ENCODE peak calls at places on chromosome 15, in eight cellular contexts. X, G, R, V, N, M, Y and L are unnamed samples.

GRCh38 chr15:39188930-39189329 is 391.9 kb upstream of the THBS1 start:
- DNase-seq in Y (no peak), M (no peak), G (no peak), X (no peak), V (no peak), R (no peak), N (no peak), L (no peak)

GRCh38 chr15:33358303-33358702 is 47.5 kb downstream of the RYR3 start:
- DNase-seq in Y (no peak), V (no peak), N (no peak), M (no peak), X (no peak), G (no peak), R (no peak), L (no peak)

GRCh38 chr15:33328105-33328504 is 17.3 kb downstream of the RYR3 start:
- DNase-seq in X (no peak), G (no peak), N (no peak), R (no peak), Y (no peak), M (no peak), V (no peak), L (no peak)

GRCh38 chr15:52511084-52511483 is 17.6 kb downstream of the MYO5A start:
- DNase-seq in M (no peak), G (no peak), X (no peak), V (no peak), Y (no peak), N (no peak), R (no peak), L (no peak)

GRCh38 chr15:58454950-58455401 is 23.2 kb downstream of the LIPC start:
- DNase-seq in G (no peak), Y (no peak), R (no peak), M (no peak), N (no peak), X (no peak), V (no peak), L (no peak)

GRCh38 chr15:90650117-90650955 is 66.8 kb upstream of the BLM start:
- DNase-seq in Y (no peak), M (no peak), G (no peak), X (no peak), R (no peak), V (no peak), N (no peak), L (no peak)

GRCh38 chr15:100341662-100342560 is at the start of gene ADAMTS17:
- DNase-seq in R (peak; percentile 98), Y (peak; percentile 97), V (peak; percentile 96), X (peak; percentile 17), M (peak; percentile 96), G (peak; percentile 97), N (peak; percentile 96), L (peak; percentile 95)

GRCh38 chr15:51750942-51751686 is at the start of gene TMOD2:
- DNase-seq in G (peak; percentile 29), N (peak; percentile 70), Y (peak; percentile 68), M (peak; percentile 24), V (peak; percentile 58), X (no peak), R (peak; percentile 86), L (peak; percentile 52)

GRCh38 chr15:73346735-73347312 is 21.9 kb downstream of the HCN4 start:
- DNase-seq in N (peak; percentile 76), G (peak; percentile 17), Y (peak; percentile 70), X (no peak), R (peak; percentile 82), V (peak; percentile 46), M (peak; percentile 55), L (peak; percentile 61)

GRCh38 chr15:57600197-57600596 is 8.5 kb downstream of the MYZAP start:
- DNase-seq in Y (no peak), M (no peak), N (no peak), X (no peak), G (no peak), R (no peak), V (no peak), L (no peak)

GRCh38 chr15:87348746-87349145 is 907.8 kb downstream of the NTRK3 start:
- DNase-seq in Y (no peak), G (no peak), R (no peak), N (no peak), M (no peak), V (no peak), X (no peak), L (no peak)

GRCh38 chr15:86076468-86076867 is 3.2 kb upstream of the AGBL1 start:
- DNase-seq in G (no peak), R (no peak), Y (no peak), X (no peak), N (no peak), V (no peak), M (no peak), L (no peak)

GRCh38 chr15:86079491-86080266 is at the start of gene AGBL1:
- DNase-seq in M (no peak), G (no peak), N (peak; percentile 77), V (no peak), R (no peak), X (no peak), Y (no peak), L (no peak)

GRCh38 chr15:86077070-86077469 is 2.6 kb upstream of the AGBL1 start:
- DNase-seq in M (no peak), V (no peak), Y (no peak), R (no peak), G (no peak), X (no peak), N (no peak), L (no peak)

GRCh38 chr15:86082619-86083377 is 3.1 kb downstream of the AGBL1 start:
- DNase-seq in G (no peak), M (no peak), V (no peak), X (no peak), Y (no peak), R (no peak), N (no peak), L (no peak)

DNA sequence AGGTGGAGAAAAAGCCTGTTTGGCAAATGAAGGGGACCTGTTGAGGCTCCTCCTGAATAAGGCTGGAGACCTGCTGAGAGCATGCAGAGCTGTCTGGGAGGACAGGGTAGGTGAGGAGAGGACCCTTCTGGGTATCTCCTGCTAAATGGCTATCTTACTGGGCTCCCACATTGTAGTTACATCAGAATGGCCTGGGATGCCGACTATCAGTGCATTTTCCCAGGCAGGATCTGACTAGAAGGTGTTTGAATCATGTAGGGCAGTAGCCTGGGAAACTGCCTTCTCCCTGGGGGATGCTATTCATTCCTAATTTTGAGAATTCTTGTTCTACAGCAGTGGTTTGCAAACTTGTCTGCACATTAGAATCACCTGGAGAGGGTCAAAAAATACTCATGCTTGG is 631 bp downstream of the AGBL1 start:
- DNase-seq in V (no peak), Y (no peak), R (no peak), M (no peak), N (no peak), X (no peak), G (no peak), L (no peak)
- H3K4me1 ChIP-seq in V (no peaks in the 10 kb centered on the region), Y (no peaks in the 10 kb centered on the region), R (peaks cover 2% of the 10 kb centered on the region), M (no peaks in the 10 kb centered on the region), N (peaks cover 4% of the 10 kb centered on the region), X (no peaks in the 10 kb centered on the region), G (no peaks in the 10 kb centered on the region), L (no peaks in the 10 kb centered on the region)

GRCh38 chr15:65306551-65306950 is 2.1 kb downstream of the RNU5B-1 start:
- DNase-seq in R (no peak), M (no peak), V (no peak), X (no peak), N (no peak), Y (no peak), G (no peak), L (no peak)

GRCh38 chr15:65303687-65304392 is 637 bp upstream of the RNU5B-1 start:
- DNase-seq in G (peak; percentile 54), X (no peak), M (peak; percentile 56), R (peak; percentile 64), V (peak; percentile 75), N (no peak), Y (peak; percentile 75), L (peak; percentile 66)

GRCh38 chr15:65304393-65305143 is at the start of gene RNU5B-1:
- DNase-seq in V (peak; percentile 55), N (peak; percentile 69), G (peak; percentile 83), R (peak; percentile 81), X (peak; percentile 96), Y (peak; percentile 52), M (peak; percentile 86), L (peak; percentile 27)

GRCh38 chr15:65305144-65305758 is 774 bp downstream of the RNU5B-1 start:
- DNase-seq in R (no peak), X (no peak), V (no peak), M (no peak), G (no peak), Y (no peak), N (no peak), L (no peak)

GRCh38 chr15:65305776-65306175 is 1.3 kb downstream of the RNU5B-1 start:
- DNase-seq in V (no peak), M (no peak), G (no peak), Y (no peak), R (no peak), N (no peak), X (no peak), L (no peak)
- H3K4me1 ChIP-seq in V (peaks cover 1% of the 10 kb centered on the region), M (peaks cover 19% of the 10 kb centered on the region), G (no peaks in the 10 kb centered on the region), Y (peaks cover 11% of the 10 kb centered on the region), R (no peaks in the 10 kb centered on the region), N (peaks cover 14% of the 10 kb centered on the region), X (peaks cover 7% of the 10 kb centered on the region), L (peaks cover 15% of the 10 kb centered on the region)

GRCh38 chr15:67542462-67543347 is at the start of gene MAP2K5:
- DNase-seq in N (peak; percentile 92), Y (peak; percentile 93), M (peak; percentile 90), X (no peak), G (peak; percentile 78), R (peak; percentile 97), V (peak; percentile 86), L (peak; percentile 91)

GRCh38 chr15:67543348-67543718 is 830 bp downstream of the MAP2K5 start:
- DNase-seq in V (no peak), N (no peak), M (no peak), R (peak; percentile 44), Y (peak; percentile 21), G (no peak), X (no peak), L (no peak)

GRCh38 chr15:67542192-67542461 is 376 bp upstream of the MAP2K5 start:
- DNase-seq in X (no peak), Y (no peak), V (no peak), R (no peak), G (no peak), N (no peak), M (no peak), L (no peak)

GRCh38 chr15:67545864-67546263 is 3.4 kb downstream of the MAP2K5 start:
- DNase-seq in V (no peak), R (no peak), X (no peak), M (no peak), Y (no peak), G (no peak), N (no peak), L (no peak)

GRCh38 chr15:67544475-67544874 is 2.0 kb downstream of the MAP2K5 start:
- DNase-seq in X (no peak), N (no peak), M (no peak), R (no peak), G (no peak), V (no peak), Y (no peak), L (no peak)
- H3K4me1 ChIP-seq in X (peaks cover 21% of the 10 kb centered on the region), N (peaks cover 44% of the 10 kb centered on the region), M (peaks cover 39% of the 10 kb centered on the region), R (peaks cover 5% of the 10 kb centered on the region), G (no peaks in the 10 kb centered on the region), V (peaks cover 2% of the 10 kb centered on the region), Y (peaks cover 34% of the 10 kb centered on the region), L (peaks cover 58% of the 10 kb centered on the region)

DNA sequence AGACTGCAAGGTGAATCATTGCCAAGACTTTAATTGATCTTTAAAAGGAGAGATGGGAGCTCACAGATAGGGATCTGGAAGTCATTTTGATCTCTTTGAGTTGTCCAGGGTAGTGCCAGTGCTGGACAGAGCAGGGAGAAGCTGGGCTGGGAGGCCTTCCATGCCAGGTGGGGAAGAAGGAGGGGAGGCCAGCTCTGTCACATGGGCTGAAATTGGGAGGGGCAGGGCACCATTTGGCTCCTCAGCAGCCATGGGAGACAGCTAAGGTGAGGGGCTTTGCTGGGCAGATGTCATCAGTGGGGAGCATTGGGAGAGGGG is 23.4 kb downstream of the SMAD6 start:
- DNase-seq in R (peak; percentile 38), G (no peak), V (no peak), N (no peak), Y (no peak), M (no peak), X (no peak), L (no peak)
- H3K4me1 ChIP-seq in R (peaks cover 24% of the 10 kb centered on the region), G (peaks cover 6% of the 10 kb centered on the region), V (peaks cover 13% of the 10 kb centered on the region), N (peaks cover 73% of the 10 kb centered on the region), Y (peaks cover 56% of the 10 kb centered on the region), M (peaks cover 14% of the 10 kb centered on the region), X (no peaks in the 10 kb centered on the region), L (peaks cover 54% of the 10 kb centered on the region)